ENCODE peak calls at places on chromosomes 4 and X, in five cellular contexts. One of them, this sample, is unnamed.

GRCh38 chrX:39852496-39852895 is 245.3 kb downstream of the BCOR start:
- DNase-seq in fibroblast of lung: no peak
- DNase-seq in HCT116: no peak
- DNase-seq in neuronal stem cell: no peak
- DNase-seq in mammary epithelial cell: no peak
- DNase-seq in this sample: no peak

GRCh38 chr4:36310793-36311192 is 29.4 kb downstream of the DTHD1 start:
- DNase-seq in neuronal stem cell: no peak
- DNase-seq in HCT116: no peak
- DNase-seq in mammary epithelial cell: no peak
- DNase-seq in fibroblast of lung: no peak
- DNase-seq in this sample: no peak

GRCh38 chr4:1866095-1866755 is 5.0 kb upstream of the NSD2 start:
- DNase-seq in mammary epithelial cell: no peak
- DNase-seq in HCT116: no peak
- DNase-seq in fibroblast of lung: no peak
- DNase-seq in neuronal stem cell: no peak
- DNase-seq in this sample: no peak

GRCh38 chr4:180828455-180829018 is 1414.7 kb upstream of the TENM3 start:
- DNase-seq in neuronal stem cell: peak; percentile 40
- DNase-seq in mammary epithelial cell: peak; percentile 52
- DNase-seq in fibroblast of lung: peak; percentile 91
- DNase-seq in HCT116: peak; percentile 69
- DNase-seq in this sample: peak; percentile 89

GRCh38 chr4:53816561-53816960 is 225.3 kb upstream of the LNX1 start:
- DNase-seq in fibroblast of lung: no peak
- DNase-seq in neuronal stem cell: no peak
- DNase-seq in HCT116: no peak
- DNase-seq in mammary epithelial cell: no peak
- DNase-seq in this sample: peak; percentile 27

GRCh38 chrX:16462912-16463311 is 187.0 kb upstream of the S100G start:
- DNase-seq in HCT116: no peak
- DNase-seq in mammary epithelial cell: no peak
- DNase-seq in neuronal stem cell: no peak
- DNase-seq in fibroblast of lung: peak; percentile 94
- DNase-seq in this sample: peak; percentile 63

GRCh38 chrX:134469481-134469880 is 9.5 kb downstream of the HPRT1 start:
- DNase-seq in HCT116: no peak
- DNase-seq in mammary epithelial cell: peak; percentile 17
- DNase-seq in fibroblast of lung: peak; percentile 43
- DNase-seq in neuronal stem cell: no peak
- DNase-seq in this sample: peak; percentile 23

GRCh38 chr4:54063737-54064316 is 578 bp downstream of the CHIC2 start:
- DNase-seq in mammary epithelial cell: peak; percentile 34
- DNase-seq in neuronal stem cell: peak; percentile 15
- DNase-seq in fibroblast of lung: no peak
- DNase-seq in HCT116: no peak
- DNase-seq in this sample: peak; percentile 49

DNA sequence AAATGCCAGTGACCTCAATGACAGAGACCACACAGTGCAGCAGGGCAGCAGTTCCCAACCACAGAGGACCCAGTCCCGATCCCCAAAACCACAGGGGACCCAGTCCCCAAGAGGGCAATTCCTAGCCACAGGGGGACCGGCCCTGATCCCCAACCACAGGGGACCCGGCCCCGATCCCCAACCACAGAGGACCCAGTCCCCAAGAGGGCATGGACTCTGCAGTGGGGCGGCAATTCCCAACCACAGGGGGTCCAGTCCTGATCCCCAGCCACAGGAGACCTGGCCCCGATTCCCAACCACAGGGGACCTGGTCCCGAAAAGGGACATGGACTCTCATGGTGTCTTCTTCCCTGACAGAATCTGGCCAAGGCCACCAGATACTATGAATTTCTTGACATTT is 136.3 kb downstream of the AFAP1 start:
- DNase-seq in HCT116: no peak
- DNase-seq in neuronal stem cell: no peak
- DNase-seq in mammary epithelial cell: no peak
- DNase-seq in fibroblast of lung: no peak
- DNase-seq in this sample: no peak
- H3K4me1 ChIP-seq in HCT116: peaks cover 8% of the 10 kb centered on the region
- H3K4me1 ChIP-seq in neuronal stem cell: peaks cover 20% of the 10 kb centered on the region
- H3K4me1 ChIP-seq in mammary epithelial cell: peaks cover 22% of the 10 kb centered on the region
- H3K4me1 ChIP-seq in fibroblast of lung: peaks cover 29% of the 10 kb centered on the region
- H3K4me1 ChIP-seq in this sample: peaks cover 46% of the 10 kb centered on the region

GRCh38 chr4:108097990-108098553 is 70.7 kb downstream of the LEF1 start:
- DNase-seq in neuronal stem cell: no peak
- DNase-seq in mammary epithelial cell: no peak
- DNase-seq in HCT116: no peak
- DNase-seq in fibroblast of lung: no peak
- DNase-seq in this sample: no peak
- H3K9ac ChIP-seq in neuronal stem cell: no peak overlapping the region
- H3K9ac ChIP-seq in mammary epithelial cell: no peak overlapping the region
- H3K9ac ChIP-seq in HCT116: no peak overlapping the region
- H3K9ac ChIP-seq in fibroblast of lung: no peak overlapping the region
- H3K9ac ChIP-seq in this sample: no peak overlapping the region

GRCh38 chrX:45517090-45517973 is 316.7 kb upstream of the DIPK2B start:
- DNase-seq in neuronal stem cell: no peak
- DNase-seq in HCT116: peak; percentile 40
- DNase-seq in fibroblast of lung: peak; percentile 73
- DNase-seq in mammary epithelial cell: peak; percentile 70
- DNase-seq in this sample: peak; percentile 71
- H3K4me1 ChIP-seq in neuronal stem cell: no peaks in the 10 kb centered on the region
- H3K4me1 ChIP-seq in HCT116: peaks cover 32% of the 10 kb centered on the region
- H3K4me1 ChIP-seq in fibroblast of lung: peaks cover 12% of the 10 kb centered on the region
- H3K4me1 ChIP-seq in mammary epithelial cell: peaks cover 33% of the 10 kb centered on the region
- H3K4me1 ChIP-seq in this sample: peaks cover 48% of the 10 kb centered on the region

GRCh38 chr4:186240452-186240847 is 13.1 kb downstream of the KLKB1 start:
- DNase-seq in HCT116: no peak
- DNase-seq in fibroblast of lung: no peak
- DNase-seq in mammary epithelial cell: no peak
- DNase-seq in neuronal stem cell: no peak
- DNase-seq in this sample: no peak

GRCh38 chr4:186244835-186245234 is 17.5 kb downstream of the KLKB1 start:
- DNase-seq in mammary epithelial cell: no peak
- DNase-seq in fibroblast of lung: no peak
- DNase-seq in HCT116: no peak
- DNase-seq in neuronal stem cell: no peak
- DNase-seq in this sample: no peak

GRCh38 chr4:186241616-186242015 is 14.3 kb downstream of the KLKB1 start:
- DNase-seq in neuronal stem cell: no peak
- DNase-seq in mammary epithelial cell: no peak
- DNase-seq in HCT116: no peak
- DNase-seq in fibroblast of lung: no peak
- DNase-seq in this sample: no peak

GRCh38 chr4:186243331-186243730 is 16.0 kb downstream of the KLKB1 start:
- DNase-seq in mammary epithelial cell: no peak
- DNase-seq in neuronal stem cell: no peak
- DNase-seq in fibroblast of lung: no peak
- DNase-seq in HCT116: no peak
- DNase-seq in this sample: no peak

GRCh38 chr4:186240848-186241491 is 13.7 kb downstream of the KLKB1 start:
- DNase-seq in fibroblast of lung: no peak
- DNase-seq in neuronal stem cell: no peak
- DNase-seq in mammary epithelial cell: no peak
- DNase-seq in HCT116: no peak
- DNase-seq in this sample: no peak
- H3K9ac ChIP-seq in fibroblast of lung: no peak overlapping the region
- H3K9ac ChIP-seq in neuronal stem cell: no peak overlapping the region
- H3K9ac ChIP-seq in mammary epithelial cell: no peak overlapping the region
- H3K9ac ChIP-seq in HCT116: no peak overlapping the region
- H3K9ac ChIP-seq in this sample: no peak overlapping the region

GRCh38 chr4:7160439-7160838 is 31.9 kb upstream of the SORCS2 start:
- DNase-seq in mammary epithelial cell: no peak
- DNase-seq in neuronal stem cell: no peak
- DNase-seq in fibroblast of lung: no peak
- DNase-seq in HCT116: no peak
- DNase-seq in this sample: no peak

GRCh38 chr4:7159923-7160322 is 32.4 kb upstream of the SORCS2 start:
- DNase-seq in HCT116: no peak
- DNase-seq in fibroblast of lung: no peak
- DNase-seq in neuronal stem cell: no peak
- DNase-seq in mammary epithelial cell: no peak
- DNase-seq in this sample: no peak

GRCh38 chr4:7160951-7161440 is 31.3 kb upstream of the SORCS2 start:
- DNase-seq in neuronal stem cell: no peak
- DNase-seq in fibroblast of lung: no peak
- DNase-seq in mammary epithelial cell: no peak
- DNase-seq in HCT116: no peak
- DNase-seq in this sample: no peak

GRCh38 chr4:7158991-7159390 is 33.3 kb upstream of the SORCS2 start:
- DNase-seq in mammary epithelial cell: no peak
- DNase-seq in fibroblast of lung: no peak
- DNase-seq in neuronal stem cell: no peak
- DNase-seq in HCT116: no peak
- DNase-seq in this sample: no peak

DNA sequence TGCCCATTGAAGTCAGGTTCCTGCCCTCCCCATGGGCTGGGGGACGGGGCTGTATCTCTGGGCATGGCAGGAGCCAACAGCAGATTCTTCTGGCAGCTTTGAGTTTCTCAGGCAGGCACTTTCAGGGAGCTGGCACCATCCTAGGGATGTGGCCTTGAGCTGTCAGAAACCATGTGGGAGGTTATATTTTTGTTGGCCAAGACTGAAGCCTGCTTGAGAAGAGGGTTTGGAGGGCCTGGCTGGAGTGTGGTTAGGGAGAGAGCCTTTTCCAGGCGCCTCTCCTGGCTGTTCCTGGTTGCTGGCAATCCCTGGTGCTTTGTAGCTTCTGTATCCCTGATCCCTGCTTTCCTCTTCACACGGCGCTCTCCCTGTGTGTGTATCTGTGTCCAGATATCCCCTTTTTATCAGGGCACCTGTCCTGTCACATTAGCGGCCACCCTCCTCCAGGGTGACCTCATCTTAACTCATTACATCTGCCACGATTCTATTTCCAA is 30.6 kb upstream of the SORCS2 start:
- DNase-seq in HCT116: no peak
- DNase-seq in fibroblast of lung: peak; percentile 30
- DNase-seq in neuronal stem cell: no peak
- DNase-seq in mammary epithelial cell: no peak
- DNase-seq in this sample: peak; percentile 55
- H3K4me1 ChIP-seq in HCT116: no peaks in the 10 kb centered on the region
- H3K4me1 ChIP-seq in fibroblast of lung: no peaks in the 10 kb centered on the region
- H3K4me1 ChIP-seq in neuronal stem cell: no peaks in the 10 kb centered on the region
- H3K4me1 ChIP-seq in mammary epithelial cell: no peaks in the 10 kb centered on the region
- H3K4me1 ChIP-seq in this sample: peaks cover under 1% of the 10 kb centered on the region

DNA sequence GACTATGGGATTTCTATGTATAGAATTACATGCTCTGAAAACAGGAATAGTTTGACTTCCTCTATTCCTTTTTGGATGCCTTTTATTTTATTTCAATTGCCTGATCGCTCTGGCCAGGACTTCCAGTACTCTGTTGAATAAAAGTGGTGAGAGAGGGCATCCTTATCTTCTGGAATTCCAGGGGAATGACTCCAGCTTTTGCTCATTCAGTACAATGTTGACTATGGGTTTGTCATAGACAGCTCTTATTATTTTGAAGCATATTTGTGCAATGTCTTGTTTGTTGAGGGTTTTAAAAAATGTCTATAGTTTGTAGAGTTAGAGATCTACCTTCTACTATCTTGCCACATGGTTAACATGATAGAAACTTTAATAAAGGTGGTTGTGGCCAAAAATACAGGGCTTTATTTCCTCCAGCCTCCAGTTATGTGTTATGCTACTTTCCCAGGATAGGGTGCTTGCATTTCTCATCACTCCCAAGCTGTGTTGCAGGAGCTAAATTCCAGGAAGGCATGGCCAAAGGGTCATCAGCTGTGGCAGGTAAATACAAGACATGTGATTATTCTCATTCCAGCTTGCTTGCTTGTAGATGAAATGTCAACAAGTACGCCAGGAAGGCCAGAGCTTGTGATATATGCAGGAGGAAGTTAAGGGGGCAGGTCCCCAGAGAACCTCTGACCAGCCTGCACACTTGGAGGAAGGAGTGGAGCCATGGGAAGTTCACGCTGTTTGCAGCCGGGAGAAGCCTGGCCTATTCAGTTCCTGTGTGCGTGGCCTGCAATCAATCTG is 142.4 kb upstream of the CPXCR1 start:
- DNase-seq in HCT116: no peak
- DNase-seq in fibroblast of lung: no peak
- DNase-seq in neuronal stem cell: no peak
- DNase-seq in mammary epithelial cell: no peak
- DNase-seq in this sample: no peak
- H3K9ac ChIP-seq in HCT116: no peak overlapping the region
- H3K9ac ChIP-seq in fibroblast of lung: no peak overlapping the region
- H3K9ac ChIP-seq in neuronal stem cell: no peak overlapping the region
- H3K9ac ChIP-seq in mammary epithelial cell: no peak overlapping the region
- H3K9ac ChIP-seq in this sample: no peak overlapping the region

GRCh38 chr4:142354794-142355416 is 491.2 kb downstream of the INPP4B start:
- DNase-seq in mammary epithelial cell: no peak
- DNase-seq in neuronal stem cell: no peak
- DNase-seq in HCT116: no peak
- DNase-seq in fibroblast of lung: no peak
- DNase-seq in this sample: no peak
- H3K4me1 ChIP-seq in mammary epithelial cell: peaks cover 27% of the 10 kb centered on the region
- H3K4me1 ChIP-seq in neuronal stem cell: peaks cover 11% of the 10 kb centered on the region
- H3K4me1 ChIP-seq in HCT116: peaks cover 33% of the 10 kb centered on the region
- H3K4me1 ChIP-seq in fibroblast of lung: no peaks in the 10 kb centered on the region
- H3K4me1 ChIP-seq in this sample: peaks cover 19% of the 10 kb centered on the region

GRCh38 chrX:64394059-64394873 is 986 bp downstream of the MTMR8 start:
- DNase-seq in fibroblast of lung: no peak
- DNase-seq in mammary epithelial cell: no peak
- DNase-seq in neuronal stem cell: no peak
- DNase-seq in HCT116: no peak
- DNase-seq in this sample: no peak
- H3K9ac ChIP-seq in fibroblast of lung: no peak overlapping the region
- H3K9ac ChIP-seq in mammary epithelial cell: no peak overlapping the region
- H3K9ac ChIP-seq in neuronal stem cell: no peak overlapping the region
- H3K9ac ChIP-seq in HCT116: peak overlapping the region; percentile 50
- H3K9ac ChIP-seq in this sample: no peak overlapping the region

DNA sequence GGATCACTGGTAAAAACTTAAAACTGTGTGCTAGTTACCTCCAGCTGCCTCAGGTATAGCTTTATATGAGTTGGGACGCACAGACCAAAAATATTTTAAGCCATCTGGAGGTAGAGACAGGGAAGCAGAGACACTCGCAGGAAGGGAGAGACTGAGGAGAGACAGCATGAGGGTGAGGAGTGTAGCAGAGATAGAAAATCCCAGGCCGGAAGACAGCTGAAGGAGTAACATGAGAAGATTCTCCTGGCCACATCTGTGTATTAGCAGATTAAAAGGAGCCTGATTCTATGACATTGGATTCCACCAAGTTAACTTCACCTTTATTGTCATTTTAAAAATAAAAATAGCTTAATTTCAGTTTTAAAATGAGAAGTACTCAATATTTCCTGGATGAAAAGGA is 84.3 kb downstream of the PDLIM5 start:
- DNase-seq in fibroblast of lung: no peak
- DNase-seq in mammary epithelial cell: no peak
- DNase-seq in neuronal stem cell: no peak
- DNase-seq in HCT116: no peak
- DNase-seq in this sample: no peak
- H3K4me1 ChIP-seq in fibroblast of lung: peaks cover 2% of the 10 kb centered on the region
- H3K4me1 ChIP-seq in mammary epithelial cell: peaks cover 23% of the 10 kb centered on the region
- H3K4me1 ChIP-seq in neuronal stem cell: peaks cover 18% of the 10 kb centered on the region
- H3K4me1 ChIP-seq in HCT116: peaks cover 56% of the 10 kb centered on the region
- H3K4me1 ChIP-seq in this sample: peaks cover 21% of the 10 kb centered on the region